ENCODE peak calls at places on chromosomes 5 and 9, in six cellular contexts. One of them, this sample, is unnamed.

GRCh38 chr5:52878671-52879070 is 91.0 kb downstream of the ITGA1 start:
- DNase-seq in neuronal stem cell: no peak
- DNase-seq in mesenchymal stem cell: peak
- DNase-seq in IMR-90: peak
- DNase-seq in mesendoderm: no peak
- DNase-seq in H9: no peak
- DNase-seq in this sample: no peak

GRCh38 chr5:138438724-138439536 is at the start of gene REEP2:
- DNase-seq in mesendoderm: peak
- DNase-seq in IMR-90: peak
- DNase-seq in H9: peak
- DNase-seq in mesenchymal stem cell: peak
- DNase-seq in neuronal stem cell: peak
- DNase-seq in this sample: peak

GRCh38 chr5:137778772-137779564 is 24.8 kb upstream of the HNRNPA0 start:
- DNase-seq in H9: no peak
- DNase-seq in neuronal stem cell: peak
- DNase-seq in mesenchymal stem cell: peak
- DNase-seq in mesendoderm: peak
- DNase-seq in IMR-90: peak
- DNase-seq in this sample: no peak

GRCh38 chr9:133536080-133536479 is 1.6 kb downstream of the ADAMTSL2 start:
- DNase-seq in mesenchymal stem cell: no peak
- DNase-seq in mesendoderm: no peak
- DNase-seq in neuronal stem cell: no peak
- DNase-seq in IMR-90: no peak
- DNase-seq in H9: no peak
- DNase-seq in this sample: no peak

GRCh38 chr5:157038568-157039187 is 20.2 kb downstream of the HAVCR1 start:
- DNase-seq in neuronal stem cell: no peak
- DNase-seq in mesenchymal stem cell: peak
- DNase-seq in mesendoderm: no peak
- DNase-seq in H9: no peak
- DNase-seq in IMR-90: no peak
- DNase-seq in this sample: no peak

GRCh38 chr9:35685506-35685905 is 4.2 kb downstream of the TPM2 start:
- DNase-seq in mesenchymal stem cell: no peak
- DNase-seq in mesendoderm: no peak
- DNase-seq in H9: no peak
- DNase-seq in neuronal stem cell: no peak
- DNase-seq in IMR-90: no peak
- DNase-seq in this sample: no peak

GRCh38 chr5:54764691-54765090 is 220.7 kb downstream of the ESM1 start:
- DNase-seq in neuronal stem cell: no peak
- DNase-seq in H9: no peak
- DNase-seq in mesendoderm: no peak
- DNase-seq in mesenchymal stem cell: no peak
- DNase-seq in IMR-90: peak
- DNase-seq in this sample: no peak

GRCh38 chr5:15807861-15808260 is 307.9 kb downstream of the FBXL7 start:
- DNase-seq in IMR-90: peak
- DNase-seq in neuronal stem cell: no peak
- DNase-seq in mesenchymal stem cell: no peak
- DNase-seq in H9: no peak
- DNase-seq in mesendoderm: no peak
- DNase-seq in this sample: no peak

GRCh38 chr5:34490501-34491250 is 165.5 kb upstream of the RAI14 start:
- DNase-seq in H9: peak
- DNase-seq in IMR-90: no peak
- DNase-seq in neuronal stem cell: no peak
- DNase-seq in mesenchymal stem cell: peak
- DNase-seq in mesendoderm: peak
- DNase-seq in this sample: peak

GRCh38 chr9:73020877-73021276 is 68.0 kb upstream of the ALDH1A1 start:
- DNase-seq in mesendoderm: no peak
- DNase-seq in mesenchymal stem cell: no peak
- DNase-seq in H9: no peak
- DNase-seq in IMR-90: no peak
- DNase-seq in neuronal stem cell: no peak
- DNase-seq in this sample: no peak

GRCh38 chr5:5421149-5421960 is 1.1 kb upstream of the ICE1 start:
- DNase-seq in neuronal stem cell: peak
- DNase-seq in mesendoderm: peak
- DNase-seq in IMR-90: peak
- DNase-seq in mesenchymal stem cell: no peak
- DNase-seq in H9: no peak
- DNase-seq in this sample: no peak

GRCh38 chr9:69420611-69421270 is 95.7 kb downstream of the ENTREP1 start:
- DNase-seq in neuronal stem cell: no peak
- DNase-seq in mesenchymal stem cell: no peak
- DNase-seq in H9: no peak
- DNase-seq in IMR-90: no peak
- DNase-seq in mesendoderm: no peak
- DNase-seq in this sample: peak

GRCh38 chr5:62190173-62190572 is 115.8 kb upstream of the KIF2A start:
- DNase-seq in IMR-90: no peak
- DNase-seq in mesenchymal stem cell: no peak
- DNase-seq in neuronal stem cell: no peak
- DNase-seq in mesendoderm: no peak
- DNase-seq in H9: no peak
- DNase-seq in this sample: no peak

GRCh38 chr5:41893074-41893851 is 10.9 kb upstream of the RIMOC1 start:
- DNase-seq in mesendoderm: no peak
- DNase-seq in neuronal stem cell: no peak
- DNase-seq in H9: no peak
- DNase-seq in mesenchymal stem cell: no peak
- DNase-seq in IMR-90: no peak
- DNase-seq in this sample: no peak

GRCh38 chr9:10479172-10479571 is 133.6 kb downstream of the PTPRD start:
- DNase-seq in IMR-90: no peak
- DNase-seq in mesendoderm: peak
- DNase-seq in H9: no peak
- DNase-seq in neuronal stem cell: no peak
- DNase-seq in mesenchymal stem cell: peak
- DNase-seq in this sample: no peak

GRCh38 chr5:122880170-122880689 is 34.8 kb downstream of the SNX24 start:
- DNase-seq in mesenchymal stem cell: no peak
- DNase-seq in neuronal stem cell: no peak
- DNase-seq in mesendoderm: no peak
- DNase-seq in H9: no peak
- DNase-seq in IMR-90: no peak
- DNase-seq in this sample: no peak

GRCh38 chr5:37955748-37956147 is 115.9 kb upstream of the GDNF start:
- DNase-seq in neuronal stem cell: no peak
- DNase-seq in mesenchymal stem cell: peak
- DNase-seq in mesendoderm: no peak
- DNase-seq in H9: no peak
- DNase-seq in IMR-90: no peak
- DNase-seq in this sample: no peak

GRCh38 chr5:143314664-143315063 is 88.8 kb downstream of the NR3C1 start:
- DNase-seq in mesenchymal stem cell: peak
- DNase-seq in H9: no peak
- DNase-seq in IMR-90: peak
- DNase-seq in mesendoderm: no peak
- DNase-seq in neuronal stem cell: no peak
- DNase-seq in this sample: no peak

GRCh38 chr5:95786821-95787408 is 35.6 kb downstream of the GLRX start:
- DNase-seq in mesendoderm: peak
- DNase-seq in IMR-90: peak
- DNase-seq in neuronal stem cell: no peak
- DNase-seq in mesenchymal stem cell: no peak
- DNase-seq in H9: no peak
- DNase-seq in this sample: no peak

GRCh38 chr5:6667648-6668047 is 34.4 kb downstream of the SRD5A1 start:
- DNase-seq in mesendoderm: no peak
- DNase-seq in H9: no peak
- DNase-seq in mesenchymal stem cell: no peak
- DNase-seq in IMR-90: no peak
- DNase-seq in neuronal stem cell: no peak
- DNase-seq in this sample: no peak

GRCh38 chr5:53418409-53418808 is 62.0 kb upstream of the FST start:
- DNase-seq in neuronal stem cell: peak
- DNase-seq in mesendoderm: peak
- DNase-seq in IMR-90: peak
- DNase-seq in H9: no peak
- DNase-seq in mesenchymal stem cell: peak
- DNase-seq in this sample: no peak

DNA sequence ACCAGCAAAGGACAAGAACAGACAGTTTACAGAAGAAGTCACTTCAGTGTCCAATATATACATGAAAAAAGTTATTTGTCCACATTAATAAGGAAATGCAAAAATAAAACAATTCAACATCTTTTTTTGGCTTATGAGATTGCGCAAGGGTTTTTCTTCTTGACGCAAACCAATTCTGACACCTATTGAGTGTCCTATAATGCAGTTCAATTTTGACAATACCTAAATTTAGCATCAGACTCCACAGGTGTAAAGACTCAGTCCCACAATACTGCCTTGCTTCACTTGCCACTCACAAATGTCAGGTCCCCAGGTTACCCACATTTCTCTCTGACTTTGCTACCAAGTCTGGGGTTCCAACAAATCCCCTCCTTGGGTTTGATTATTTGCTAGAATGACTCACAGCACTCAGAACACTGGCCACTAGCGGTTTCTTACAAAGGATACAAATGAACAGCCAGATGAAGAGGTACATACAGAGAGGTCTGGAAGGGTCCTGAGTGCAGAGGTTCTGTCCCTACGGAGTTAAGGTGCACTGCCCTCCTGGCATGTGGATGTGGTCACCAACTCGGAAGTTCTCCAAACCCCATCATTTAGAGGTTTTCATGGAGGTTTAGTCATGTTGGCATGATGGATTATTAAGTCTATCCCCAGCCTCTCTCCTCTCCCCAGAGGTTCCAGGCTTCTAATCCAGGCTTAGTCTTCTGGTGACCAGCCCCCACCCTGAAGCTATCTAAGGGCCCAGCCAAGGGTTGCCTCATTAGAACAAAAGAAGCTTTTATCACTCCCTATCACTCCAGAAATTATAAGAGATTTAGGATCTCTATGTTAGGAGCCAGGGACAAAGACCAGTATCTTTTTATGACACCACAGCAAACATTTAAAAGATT is 27.0 kb upstream of the SLC22A5 start:
- DNase-seq in mesenchymal stem cell: no peak
- DNase-seq in H9: no peak
- DNase-seq in mesendoderm: no peak
- DNase-seq in neuronal stem cell: no peak
- DNase-seq in IMR-90: peak
- DNase-seq in this sample: no peak
- H3K27ac ChIP-seq in mesenchymal stem cell: no peak
- H3K27ac ChIP-seq in H9: no peak
- H3K27ac ChIP-seq in mesendoderm: no peak
- H3K27ac ChIP-seq in neuronal stem cell: no peak
- H3K27ac ChIP-seq in IMR-90: no peak
- H3K27ac ChIP-seq in this sample: no peak

GRCh38 chr9:127397722-127398647 is 1.0 kb downstream of the SLC2A8 start:
- DNase-seq in mesendoderm: peak
- DNase-seq in neuronal stem cell: peak
- DNase-seq in IMR-90: peak
- DNase-seq in mesenchymal stem cell: peak
- DNase-seq in H9: peak
- DNase-seq in this sample: no peak
- H3K18ac ChIP-seq in mesendoderm: peak
- H3K18ac ChIP-seq in neuronal stem cell: peak
- H3K18ac ChIP-seq in IMR-90: no peak
- H3K18ac ChIP-seq in mesenchymal stem cell: no peak
- H3K18ac ChIP-seq in H9: no peak
- H3K18ac ChIP-seq in this sample: peak

GRCh38 chr9:21481470-21482057 is 549 bp downstream of the IFNE start:
- DNase-seq in H9: no peak
- DNase-seq in IMR-90: no peak
- DNase-seq in mesenchymal stem cell: no peak
- DNase-seq in mesendoderm: no peak
- DNase-seq in neuronal stem cell: no peak
- DNase-seq in this sample: no peak
- H3K27ac ChIP-seq in H9: no peak
- H3K27ac ChIP-seq in IMR-90: no peak
- H3K27ac ChIP-seq in mesenchymal stem cell: no peak
- H3K27ac ChIP-seq in mesendoderm: no peak
- H3K27ac ChIP-seq in neuronal stem cell: no peak
- H3K27ac ChIP-seq in this sample: no peak

GRCh38 chr9:91935066-91935729 is 14.8 kb downstream of the ROR2 start:
- DNase-seq in IMR-90: no peak
- DNase-seq in H9: no peak
- DNase-seq in mesendoderm: peak
- DNase-seq in mesenchymal stem cell: no peak
- DNase-seq in neuronal stem cell: no peak
- DNase-seq in this sample: no peak
- H3K18ac ChIP-seq in IMR-90: no peak
- H3K18ac ChIP-seq in H9: no peak
- H3K18ac ChIP-seq in mesendoderm: peak
- H3K18ac ChIP-seq in mesenchymal stem cell: no peak
- H3K18ac ChIP-seq in neuronal stem cell: peak
- H3K18ac ChIP-seq in this sample: no peak

GRCh38 chr5:72951850-72952468 is 3.9 kb upstream of the FCHO2 start:
- DNase-seq in mesendoderm: no peak
- DNase-seq in neuronal stem cell: no peak
- DNase-seq in IMR-90: peak
- DNase-seq in H9: no peak
- DNase-seq in mesenchymal stem cell: peak
- DNase-seq in this sample: no peak
- H3K27ac ChIP-seq in mesendoderm: no peak
- H3K27ac ChIP-seq in neuronal stem cell: no peak
- H3K27ac ChIP-seq in IMR-90: no peak
- H3K27ac ChIP-seq in H9: no peak
- H3K27ac ChIP-seq in mesenchymal stem cell: peak
- H3K27ac ChIP-seq in this sample: no peak

GRCh38 chr5:174428895-174429294 is 295.5 kb upstream of the MSX2 start:
- DNase-seq in mesendoderm: no peak
- DNase-seq in H9: no peak
- DNase-seq in IMR-90: no peak
- DNase-seq in mesenchymal stem cell: no peak
- DNase-seq in neuronal stem cell: no peak
- DNase-seq in this sample: no peak
- H3K18ac ChIP-seq in mesendoderm: no peak
- H3K18ac ChIP-seq in H9: no peak
- H3K18ac ChIP-seq in IMR-90: no peak
- H3K18ac ChIP-seq in mesenchymal stem cell: no peak
- H3K18ac ChIP-seq in neuronal stem cell: no peak
- H3K18ac ChIP-seq in this sample: no peak

GRCh38 chr5:115579747-115580173 is 22.5 kb downstream of the TICAM2 start:
- DNase-seq in H9: no peak
- DNase-seq in neuronal stem cell: no peak
- DNase-seq in IMR-90: no peak
- DNase-seq in mesenchymal stem cell: no peak
- DNase-seq in mesendoderm: no peak
- DNase-seq in this sample: no peak
- H3K27ac ChIP-seq in H9: no peak
- H3K27ac ChIP-seq in neuronal stem cell: no peak
- H3K27ac ChIP-seq in IMR-90: no peak
- H3K27ac ChIP-seq in mesenchymal stem cell: no peak
- H3K27ac ChIP-seq in mesendoderm: no peak
- H3K27ac ChIP-seq in this sample: no peak

This sample was measured in H1.